ENCODE peak calls at places on chromosomes 6 and 20, in seven cellular contexts. One of them, this sample, is unnamed.

GRCh38 chr6:151027936-151028838 is 162.7 kb downstream of the MTHFD1L start:
- DNase-seq in fibroblast of villous mesenchyme: no peak
- DNase-seq in activated CD8-positive, alpha-beta memory T cell treated with anti-CD3 and anti-CD28 coated beads for 48 hours: no peak
- DNase-seq in activated T-cell treated with anti-CD3 and anti-CD28 coated beads for 1 hour: no peak
- DNase-seq in NCI-H1105 treated with DMSO at 0.1 percent for 48 hours: no peak
- DNase-seq in GM19239: no peak
- DNase-seq in endothelial cell: no peak
- DNase-seq in this sample: no peak

GRCh38 chr6:136335736-136336362 is 46.2 kb upstream of the BCLAF1 start:
- DNase-seq in fibroblast of villous mesenchyme: no peak
- DNase-seq in activated CD8-positive, alpha-beta memory T cell treated with anti-CD3 and anti-CD28 coated beads for 48 hours: no peak
- DNase-seq in activated T-cell treated with anti-CD3 and anti-CD28 coated beads for 1 hour: no peak
- DNase-seq in NCI-H1105 treated with DMSO at 0.1 percent for 48 hours: no peak
- DNase-seq in GM19239: no peak
- DNase-seq in endothelial cell: no peak
- DNase-seq in this sample: no peak

GRCh38 chr6:163346529-163346961 is 68.0 kb upstream of the QKI start:
- DNase-seq in fibroblast of villous mesenchyme: peak; percentile 42
- DNase-seq in activated CD8-positive, alpha-beta memory T cell treated with anti-CD3 and anti-CD28 coated beads for 48 hours: no peak
- DNase-seq in activated T-cell treated with anti-CD3 and anti-CD28 coated beads for 1 hour: no peak
- DNase-seq in NCI-H1105 treated with DMSO at 0.1 percent for 48 hours: no peak
- DNase-seq in GM19239: no peak
- DNase-seq in endothelial cell: no peak
- DNase-seq in this sample: no peak

GRCh38 chr20:54254596-54254995 is 46.7 kb downstream of the PFDN4 start:
- DNase-seq in fibroblast of villous mesenchyme: no peak
- DNase-seq in activated CD8-positive, alpha-beta memory T cell treated with anti-CD3 and anti-CD28 coated beads for 48 hours: no peak
- DNase-seq in activated T-cell treated with anti-CD3 and anti-CD28 coated beads for 1 hour: no peak
- DNase-seq in NCI-H1105 treated with DMSO at 0.1 percent for 48 hours: no peak
- DNase-seq in GM19239: no peak
- DNase-seq in endothelial cell: no peak
- DNase-seq in this sample: no peak

GRCh38 chr20:57263767-57264150 is 2.7 kb downstream of the BMP7 start:
- DNase-seq in fibroblast of villous mesenchyme: no peak
- DNase-seq in activated CD8-positive, alpha-beta memory T cell treated with anti-CD3 and anti-CD28 coated beads for 48 hours: no peak
- DNase-seq in activated T-cell treated with anti-CD3 and anti-CD28 coated beads for 1 hour: no peak
- DNase-seq in NCI-H1105 treated with DMSO at 0.1 percent for 48 hours: no peak
- DNase-seq in GM19239: no peak
- DNase-seq in endothelial cell: no peak
- DNase-seq in this sample: no peak

GRCh38 chr6:163393923-163394322 is 20.6 kb upstream of the QKI start:
- DNase-seq in fibroblast of villous mesenchyme: no peak
- DNase-seq in activated CD8-positive, alpha-beta memory T cell treated with anti-CD3 and anti-CD28 coated beads for 48 hours: no peak
- DNase-seq in activated T-cell treated with anti-CD3 and anti-CD28 coated beads for 1 hour: no peak
- DNase-seq in NCI-H1105 treated with DMSO at 0.1 percent for 48 hours: no peak
- DNase-seq in GM19239: no peak
- DNase-seq in endothelial cell: no peak
- DNase-seq in this sample: no peak

GRCh38 chr6:160767019-160767646 is 65.1 kb downstream of the PLG start:
- DNase-seq in fibroblast of villous mesenchyme: no peak
- DNase-seq in activated CD8-positive, alpha-beta memory T cell treated with anti-CD3 and anti-CD28 coated beads for 48 hours: peak; percentile 16
- DNase-seq in activated T-cell treated with anti-CD3 and anti-CD28 coated beads for 1 hour: peak; percentile 22
- DNase-seq in NCI-H1105 treated with DMSO at 0.1 percent for 48 hours: peak; percentile 91
- DNase-seq in GM19239: peak; percentile 83
- DNase-seq in endothelial cell: peak; percentile 86
- DNase-seq in this sample: peak; percentile 40

GRCh38 chr6:168715643-168716481 is 274.9 kb downstream of the SMOC2 start:
- DNase-seq in fibroblast of villous mesenchyme: no peak
- DNase-seq in activated CD8-positive, alpha-beta memory T cell treated with anti-CD3 and anti-CD28 coated beads for 48 hours: no peak
- DNase-seq in activated T-cell treated with anti-CD3 and anti-CD28 coated beads for 1 hour: no peak
- DNase-seq in NCI-H1105 treated with DMSO at 0.1 percent for 48 hours: no peak
- DNase-seq in GM19239: no peak
- DNase-seq in endothelial cell: no peak
- DNase-seq in this sample: peak; percentile 23

GRCh38 chr20:43191946-43192847 is 2.5 kb upstream of the PTPRT start:
- DNase-seq in fibroblast of villous mesenchyme: no peak
- DNase-seq in activated CD8-positive, alpha-beta memory T cell treated with anti-CD3 and anti-CD28 coated beads for 48 hours: no peak
- DNase-seq in activated T-cell treated with anti-CD3 and anti-CD28 coated beads for 1 hour: no peak
- DNase-seq in NCI-H1105 treated with DMSO at 0.1 percent for 48 hours: peak; percentile 73
- DNase-seq in GM19239: peak; percentile 31
- DNase-seq in endothelial cell: peak; percentile 23
- DNase-seq in this sample: no peak

GRCh38 chr6:170130771-170131241 is 160.1 kb downstream of the DLL1 start:
- DNase-seq in fibroblast of villous mesenchyme: no peak
- DNase-seq in activated CD8-positive, alpha-beta memory T cell treated with anti-CD3 and anti-CD28 coated beads for 48 hours: no peak
- DNase-seq in activated T-cell treated with anti-CD3 and anti-CD28 coated beads for 1 hour: no peak
- DNase-seq in NCI-H1105 treated with DMSO at 0.1 percent for 48 hours: no peak
- DNase-seq in GM19239: no peak
- DNase-seq in endothelial cell: no peak
- DNase-seq in this sample: no peak

GRCh38 chr20:34877002-34877264 is 521 bp downstream of the ACSS2 start:
- DNase-seq in fibroblast of villous mesenchyme: peak; percentile 27
- DNase-seq in activated CD8-positive, alpha-beta memory T cell treated with anti-CD3 and anti-CD28 coated beads for 48 hours: no peak
- DNase-seq in activated T-cell treated with anti-CD3 and anti-CD28 coated beads for 1 hour: no peak
- DNase-seq in NCI-H1105 treated with DMSO at 0.1 percent for 48 hours: no peak
- DNase-seq in GM19239: no peak
- DNase-seq in endothelial cell: no peak
- DNase-seq in this sample: no peak

GRCh38 chr6:2687456-2687855 is 63.3 kb downstream of the MYLK4 start:
- DNase-seq in fibroblast of villous mesenchyme: no peak
- DNase-seq in activated CD8-positive, alpha-beta memory T cell treated with anti-CD3 and anti-CD28 coated beads for 48 hours: no peak
- DNase-seq in activated T-cell treated with anti-CD3 and anti-CD28 coated beads for 1 hour: no peak
- DNase-seq in NCI-H1105 treated with DMSO at 0.1 percent for 48 hours: no peak
- DNase-seq in GM19239: no peak
- DNase-seq in endothelial cell: no peak
- DNase-seq in this sample: no peak

GRCh38 chr20:44516491-44516890 is 5.4 kb downstream of the SERINC3 start:
- DNase-seq in fibroblast of villous mesenchyme: no peak
- DNase-seq in activated CD8-positive, alpha-beta memory T cell treated with anti-CD3 and anti-CD28 coated beads for 48 hours: no peak
- DNase-seq in activated T-cell treated with anti-CD3 and anti-CD28 coated beads for 1 hour: no peak
- DNase-seq in NCI-H1105 treated with DMSO at 0.1 percent for 48 hours: no peak
- DNase-seq in GM19239: no peak
- DNase-seq in endothelial cell: no peak
- DNase-seq in this sample: no peak

GRCh38 chr6:1575213-1576041 is 34.3 kb upstream of the FOXC1 start:
- DNase-seq in fibroblast of villous mesenchyme: peak; percentile 47
- DNase-seq in activated CD8-positive, alpha-beta memory T cell treated with anti-CD3 and anti-CD28 coated beads for 48 hours: no peak
- DNase-seq in activated T-cell treated with anti-CD3 and anti-CD28 coated beads for 1 hour: no peak
- DNase-seq in NCI-H1105 treated with DMSO at 0.1 percent for 48 hours: no peak
- DNase-seq in GM19239: no peak
- DNase-seq in endothelial cell: no peak
- DNase-seq in this sample: no peak

GRCh38 chr6:156407334-156407733 is 369.8 kb upstream of the ARID1B start:
- DNase-seq in fibroblast of villous mesenchyme: no peak
- DNase-seq in activated CD8-positive, alpha-beta memory T cell treated with anti-CD3 and anti-CD28 coated beads for 48 hours: no peak
- DNase-seq in activated T-cell treated with anti-CD3 and anti-CD28 coated beads for 1 hour: no peak
- DNase-seq in NCI-H1105 treated with DMSO at 0.1 percent for 48 hours: no peak
- DNase-seq in GM19239: no peak
- DNase-seq in endothelial cell: no peak
- DNase-seq in this sample: no peak

GRCh38 chr6:21887301-21888185 is 294.0 kb downstream of the SOX4 start:
- DNase-seq in fibroblast of villous mesenchyme: no peak
- DNase-seq in activated CD8-positive, alpha-beta memory T cell treated with anti-CD3 and anti-CD28 coated beads for 48 hours: no peak
- DNase-seq in activated T-cell treated with anti-CD3 and anti-CD28 coated beads for 1 hour: no peak
- DNase-seq in NCI-H1105 treated with DMSO at 0.1 percent for 48 hours: no peak
- DNase-seq in GM19239: no peak
- DNase-seq in endothelial cell: no peak
- DNase-seq in this sample: no peak

GRCh38 chr6:2763345-2763841 is 1.8 kb upstream of the WRNIP1 start:
- DNase-seq in fibroblast of villous mesenchyme: peak; percentile 64
- DNase-seq in activated CD8-positive, alpha-beta memory T cell treated with anti-CD3 and anti-CD28 coated beads for 48 hours: no peak
- DNase-seq in activated T-cell treated with anti-CD3 and anti-CD28 coated beads for 1 hour: no peak
- DNase-seq in NCI-H1105 treated with DMSO at 0.1 percent for 48 hours: no peak
- DNase-seq in GM19239: no peak
- DNase-seq in endothelial cell: no peak
- DNase-seq in this sample: no peak

GRCh38 chr6:113301651-113302050 is 555.5 kb upstream of the MARCKS start:
- DNase-seq in fibroblast of villous mesenchyme: no peak
- DNase-seq in activated CD8-positive, alpha-beta memory T cell treated with anti-CD3 and anti-CD28 coated beads for 48 hours: no peak
- DNase-seq in activated T-cell treated with anti-CD3 and anti-CD28 coated beads for 1 hour: no peak
- DNase-seq in NCI-H1105 treated with DMSO at 0.1 percent for 48 hours: no peak
- DNase-seq in GM19239: no peak
- DNase-seq in endothelial cell: no peak
- DNase-seq in this sample: no peak

GRCh38 chr6:52454556-52454955 is 34.4 kb downstream of the EFHC1 start:
- DNase-seq in fibroblast of villous mesenchyme: no peak
- DNase-seq in activated CD8-positive, alpha-beta memory T cell treated with anti-CD3 and anti-CD28 coated beads for 48 hours: no peak
- DNase-seq in activated T-cell treated with anti-CD3 and anti-CD28 coated beads for 1 hour: no peak
- DNase-seq in NCI-H1105 treated with DMSO at 0.1 percent for 48 hours: no peak
- DNase-seq in GM19239: no peak
- DNase-seq in endothelial cell: no peak
- DNase-seq in this sample: no peak

GRCh38 chr6:151963001-151963400 is 155.5 kb downstream of the ESR1 start:
- DNase-seq in fibroblast of villous mesenchyme: no peak
- DNase-seq in activated CD8-positive, alpha-beta memory T cell treated with anti-CD3 and anti-CD28 coated beads for 48 hours: no peak
- DNase-seq in activated T-cell treated with anti-CD3 and anti-CD28 coated beads for 1 hour: no peak
- DNase-seq in NCI-H1105 treated with DMSO at 0.1 percent for 48 hours: no peak
- DNase-seq in GM19239: no peak
- DNase-seq in endothelial cell: no peak
- DNase-seq in this sample: no peak

GRCh38 chr6:147063469-147064031 is 140.7 kb upstream of the STXBP5 start:
- DNase-seq in fibroblast of villous mesenchyme: peak; percentile 71
- DNase-seq in activated CD8-positive, alpha-beta memory T cell treated with anti-CD3 and anti-CD28 coated beads for 48 hours: no peak
- DNase-seq in activated T-cell treated with anti-CD3 and anti-CD28 coated beads for 1 hour: no peak
- DNase-seq in NCI-H1105 treated with DMSO at 0.1 percent for 48 hours: no peak
- DNase-seq in GM19239: no peak
- DNase-seq in endothelial cell: no peak
- DNase-seq in this sample: no peak

GRCh38 chr20:37233471-37234253 is 28.0 kb downstream of the GHRH start:
- DNase-seq in fibroblast of villous mesenchyme: no peak
- DNase-seq in activated CD8-positive, alpha-beta memory T cell treated with anti-CD3 and anti-CD28 coated beads for 48 hours: no peak
- DNase-seq in activated T-cell treated with anti-CD3 and anti-CD28 coated beads for 1 hour: no peak
- DNase-seq in NCI-H1105 treated with DMSO at 0.1 percent for 48 hours: peak; percentile 98
- DNase-seq in GM19239: no peak
- DNase-seq in endothelial cell: no peak
- DNase-seq in this sample: no peak

GRCh38 chr6:3987072-3987471 is 91.9 kb downstream of the FAM217A start:
- DNase-seq in fibroblast of villous mesenchyme: peak; percentile 63
- DNase-seq in activated CD8-positive, alpha-beta memory T cell treated with anti-CD3 and anti-CD28 coated beads for 48 hours: no peak
- DNase-seq in activated T-cell treated with anti-CD3 and anti-CD28 coated beads for 1 hour: no peak
- DNase-seq in NCI-H1105 treated with DMSO at 0.1 percent for 48 hours: no peak
- DNase-seq in GM19239: no peak
- DNase-seq in endothelial cell: no peak
- DNase-seq in this sample: no peak

GRCh38 chr6:148611213-148611612 is 135.6 kb upstream of the UST start:
- DNase-seq in fibroblast of villous mesenchyme: peak; percentile 64
- DNase-seq in activated CD8-positive, alpha-beta memory T cell treated with anti-CD3 and anti-CD28 coated beads for 48 hours: no peak
- DNase-seq in activated T-cell treated with anti-CD3 and anti-CD28 coated beads for 1 hour: no peak
- DNase-seq in NCI-H1105 treated with DMSO at 0.1 percent for 48 hours: no peak
- DNase-seq in GM19239: no peak
- DNase-seq in endothelial cell: no peak
- DNase-seq in this sample: no peak

GRCh38 chr6:96659084-96659845 is 96.3 kb downstream of the FHL5 start:
- DNase-seq in fibroblast of villous mesenchyme: no peak
- DNase-seq in activated CD8-positive, alpha-beta memory T cell treated with anti-CD3 and anti-CD28 coated beads for 48 hours: no peak
- DNase-seq in activated T-cell treated with anti-CD3 and anti-CD28 coated beads for 1 hour: no peak
- DNase-seq in NCI-H1105 treated with DMSO at 0.1 percent for 48 hours: peak; percentile 69
- DNase-seq in GM19239: no peak
- DNase-seq in endothelial cell: no peak
- DNase-seq in this sample: peak; percentile 50

This sample was measured in NCI-H2107.